ENCODE peak calls at places on chromosomes 5 and 9, in seven cellular contexts. D is MCF 10A, M is lower lobe of right lung, B is uterus, X is mesothelial cell of epicardium, H is AG10803, Q is neural progenitor cell. K is an unnamed sample.

GRCh38 chr5:27494845-27495244 is 456.5 kb upstream of the CDH9 start:
- DNase-seq in H (no peak), M (no peak), B (no peak), D (peak), Q (no peak), X (no peak), K (no peak)

GRCh38 chr5:83564069-83564749 is 92.7 kb downstream of the VCAN start:
- DNase-seq in Q (peak), M (no peak), X (no peak), H (peak), D (peak), B (no peak), K (no peak)

GRCh38 chr5:147906326-147907095 is at the start of gene C5orf46:
- DNase-seq in H (peak), X (no peak), B (no peak), M (no peak), D (peak), Q (no peak), K (no peak)

GRCh38 chr5:28576022-28576421 is 1537.6 kb upstream of the CDH9 start:
- DNase-seq in H (no peak), M (no peak), D (peak), X (no peak), Q (peak), B (no peak), K (no peak)

GRCh38 chr5:7410936-7411511 is 15.1 kb downstream of the ADCY2 start:
- DNase-seq in M (no peak), B (no peak), Q (no peak), X (no peak), D (no peak), H (no peak), K (no peak)

GRCh38 chr9:23587433-23587832 is 238.6 kb downstream of the ELAVL2 start:
- DNase-seq in M (peak), Q (no peak), B (peak), X (no peak), H (no peak), D (peak), K (no peak)

GRCh38 chr5:160602744-160603143 is 181.1 kb downstream of the PTTG1 start:
- DNase-seq in D (no peak), M (no peak), B (no peak), X (no peak), Q (no peak), H (no peak), K (no peak)

GRCh38 chr9:36746415-36746814 is 173.7 kb downstream of the MELK start:
- DNase-seq in M (no peak), H (no peak), B (no peak), X (no peak), D (no peak), Q (no peak), K (no peak)

GRCh38 chr5:43769576-43770352 is 166.8 kb downstream of the NNT start:
- DNase-seq in H (peak), M (no peak), B (peak), Q (no peak), D (peak), X (no peak), K (no peak)

GRCh38 chr5:141598389-141599360 is 20.1 kb downstream of the DIAPH1 start:
- DNase-seq in H (peak), B (no peak), M (no peak), D (no peak), Q (no peak), X (no peak), K (no peak)

GRCh38 chr5:78508231-78508765 is 140.3 kb downstream of the LHFPL2 start:
- DNase-seq in M (no peak), Q (no peak), D (no peak), B (no peak), H (peak), X (peak), K (no peak)

GRCh38 chr5:119171686-119172085 is 100.8 kb downstream of the DMXL1 start:
- DNase-seq in Q (no peak), X (no peak), H (no peak), M (no peak), B (no peak), D (no peak), K (no peak)

GRCh38 chr5:27906911-27907590 is 868.7 kb upstream of the CDH9 start:
- DNase-seq in D (peak), X (no peak), B (no peak), Q (no peak), M (no peak), H (no peak), K (no peak)

GRCh38 chr9:114465906-114466900 is 39.1 kb downstream of the WHRN start:
- DNase-seq in M (no peak), B (no peak), X (no peak), Q (no peak), H (no peak), D (no peak), K (no peak)

GRCh38 chr9:97109194-97109811 is 70.4 kb upstream of the CTSV start:
- DNase-seq in D (peak), X (no peak), H (peak), B (no peak), Q (peak), M (no peak), K (no peak)

GRCh38 chr5:5061836-5062235 is 78.3 kb upstream of the ADAMTS16 start:
- DNase-seq in X (no peak), H (no peak), M (no peak), D (no peak), Q (no peak), B (no peak), K (no peak)

GRCh38 chr5:5066276-5067186 is 73.6 kb upstream of the ADAMTS16 start:
- DNase-seq in Q (no peak), B (no peak), H (no peak), D (peak), X (no peak), M (no peak), K (no peak)

GRCh38 chr5:5065472-5065871 is 74.7 kb upstream of the ADAMTS16 start:
- DNase-seq in H (no peak), X (no peak), D (no peak), Q (no peak), M (no peak), B (no peak), K (no peak)

GRCh38 chr5:5062903-5063302 is 77.2 kb upstream of the ADAMTS16 start:
- DNase-seq in B (no peak), X (no peak), D (no peak), Q (no peak), H (no peak), M (no peak), K (no peak)

GRCh38 chr5:5063533-5063953 is 76.6 kb upstream of the ADAMTS16 start:
- DNase-seq in Q (peak), B (no peak), D (peak), M (no peak), X (no peak), H (no peak), K (no peak)
- TF ChIP-seq CTCF in Q (peak), B (no peak), D (no peak), M (no peak), X (peak), H (peak), K (peak)

GRCh38 chr9:126564716-126565115 is 49.0 kb upstream of the LMX1B start:
- DNase-seq in X (no peak), B (no peak), Q (peak), M (no peak), D (no peak), H (no peak), K (no peak)
- TF ChIP-seq CTCF in X (no peak), B (no peak), Q (peak), M (no peak), D (peak), H (no peak), K (peak)

DNA sequence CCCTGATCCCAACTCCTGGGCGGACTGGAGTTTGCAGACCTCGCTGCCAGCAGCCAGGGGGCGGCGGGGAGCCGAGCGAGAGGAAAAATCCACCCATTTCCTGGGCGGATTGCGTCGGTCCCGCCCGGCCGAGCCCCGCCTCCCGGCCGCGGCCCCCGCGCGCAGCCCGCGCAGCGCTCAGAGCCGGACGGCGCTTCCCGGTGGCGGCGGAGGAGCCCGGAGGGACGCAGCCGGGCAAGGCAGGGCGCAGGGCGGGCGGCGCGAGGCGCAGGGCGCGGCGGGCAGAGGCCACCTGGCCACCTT is at the start of gene OLFM1:
- DNase-seq in H (peak), Q (peak), B (peak), X (peak), D (no peak), M (peak), K (peak)
- TF ChIP-seq CTCF in H (peak), Q (peak), B (peak), X (peak), D (no peak), M (peak), K (peak)

GRCh38 chr5:97919719-97920118 is 736.7 kb upstream of the RIOK2 start:
- DNase-seq in X (no peak), Q (no peak), D (no peak), H (no peak), B (no peak), M (no peak), K (no peak)
- TF ChIP-seq CTCF in X (no peak), Q (no peak), D (no peak), H (no peak), B (no peak), M (no peak), K (no peak)

GRCh38 chr9:95341262-95342011 is 23.9 kb upstream of the FANCC start:
- DNase-seq in X (no peak), D (peak), Q (peak), H (peak), M (no peak), B (no peak), K (no peak)
- TF ChIP-seq CTCF in X (no peak), D (no peak), Q (peak), H (peak), M (no peak), B (no peak), K (no peak)

DNA sequence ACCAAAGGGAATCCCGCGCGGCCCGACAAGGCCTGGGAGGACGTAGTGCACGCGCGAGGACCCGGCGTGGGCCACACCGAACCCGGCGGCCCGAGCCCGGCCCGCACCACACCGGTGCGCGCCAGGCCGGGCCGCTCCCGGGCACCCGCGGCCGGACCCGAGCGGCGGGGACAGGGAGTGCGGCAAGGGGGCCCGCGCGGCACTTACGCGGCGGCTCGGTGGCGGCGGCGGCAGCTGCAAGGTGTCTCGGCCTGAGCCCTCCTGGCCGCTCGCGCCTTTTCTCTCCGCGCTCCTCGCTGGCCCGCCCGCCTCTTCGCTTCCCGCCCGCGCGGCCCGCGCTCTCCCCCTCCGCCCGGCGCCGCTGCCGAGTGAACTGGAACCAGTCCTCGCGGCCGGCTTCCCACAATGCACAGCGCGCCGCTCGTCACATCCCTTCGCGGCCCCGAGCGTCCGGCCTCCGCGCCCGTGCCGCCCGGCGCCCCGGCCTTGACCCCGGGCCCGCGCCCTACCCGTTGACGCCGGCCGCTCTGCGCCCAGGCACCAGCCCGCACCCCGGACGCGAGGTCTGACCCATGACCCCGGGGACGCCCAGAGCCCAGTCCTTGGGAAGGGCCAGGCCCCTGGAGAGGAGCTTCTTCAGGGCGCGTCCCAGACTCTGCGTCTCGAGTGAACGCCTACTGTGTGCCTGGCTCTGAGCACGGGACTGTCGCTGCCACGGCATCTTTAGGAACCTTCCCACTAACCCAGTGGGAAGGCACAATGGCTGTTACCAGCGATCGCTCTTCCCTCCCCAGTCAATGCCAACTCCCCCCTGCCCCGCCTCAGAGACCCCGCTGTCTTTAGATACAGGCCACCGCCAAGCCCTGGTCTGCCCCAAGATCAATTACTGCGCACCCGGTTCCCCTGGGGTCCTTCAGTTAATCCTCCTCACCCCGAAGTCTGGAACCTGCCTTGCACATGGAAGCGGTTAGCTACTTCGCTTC is at the start of gene MACROH2A1:
- DNase-seq in B (peak), X (peak), Q (peak), D (peak), H (peak), M (peak), K (peak)
- TF ChIP-seq CTCF in B (peak), X (no peak), Q (no peak), D (no peak), H (no peak), M (no peak), K (no peak)

GRCh38 chr5:159243385-159243784 is 19.7 kb upstream of the UBLCP1 start:
- DNase-seq in B (no peak), H (no peak), Q (no peak), D (no peak), M (no peak), X (no peak), K (no peak)
- TF ChIP-seq CTCF in B (no peak), H (no peak), Q (no peak), D (no peak), M (no peak), X (no peak), K (no peak)

GRCh38 chr9:17906841-17907779 is 328.2 kb downstream of the SH3GL2 start:
- DNase-seq in B (peak), D (no peak), X (no peak), H (no peak), Q (peak), M (no peak), K (peak)
- TF ChIP-seq CTCF in B (no peak), D (no peak), X (no peak), H (no peak), Q (no peak), M (no peak), K (no peak)